ENCODE peak calls at places on chromosomes 11 and 22, in four cellular contexts. O is activated naive CD8-positive, alpha-beta T cell treated with anti-CD3 and anti-CD28 coated beads, Interleukin-2, amount 50 U/mL, for 24 hours; Z is activated CD4-positive, alpha-beta T cell treated with anti-CD3 and anti-CD28 coated beads for 48 hours; Q is cardiac fibroblast. B is an unnamed sample.

GRCh38 chr22:30217698-30218565 is 28.6 kb downstream of the LIF start:
- DNase-seq in O (no peak), Z (no peak), Q (no peak), B (no peak)

GRCh38 chr11:67379061-67380058 is 6.0 kb upstream of the CLCF1 start:
- DNase-seq in O (no peak), Z (no peak), Q (no peak), B (peak; percentile 54)

GRCh38 chr22:49946612-49947295 is 13.8 kb upstream of the PIM3 start:
- DNase-seq in O (no peak), Z (no peak), Q (no peak), B (no peak)

GRCh38 chr11:133830931-133831907 is 14.1 kb downstream of the SPATA19 start:
- DNase-seq in O (no peak), Z (no peak), Q (no peak), B (no peak)

GRCh38 chr11:19241260-19242183 is 777 bp upstream of the E2F8 start:
- DNase-seq in O (peak; percentile 71), Z (peak; percentile 70), Q (peak; percentile 14), B (no peak)

GRCh38 chr11:15565846-15566245 is 451.1 kb downstream of the INSC start:
- DNase-seq in O (no peak), Z (no peak), Q (no peak), B (no peak)

GRCh38 chr22:33969052-33969451 is 48.8 kb upstream of the LARGE1 start:
- DNase-seq in O (no peak), Z (no peak), Q (no peak), B (peak; percentile 36)

GRCh38 chr11:69093106-69093505 is 44.4 kb downstream of the TPCN2 start:
- DNase-seq in O (no peak), Z (no peak), Q (no peak), B (no peak)

GRCh38 chr11:75632962-75633361 is 35.9 kb downstream of the MAP6 start:
- DNase-seq in O (no peak), Z (no peak), Q (no peak), B (no peak)

GRCh38 chr11:10628506-10629236 is 60.2 kb upstream of the LYVE1 start:
- DNase-seq in O (no peak), Z (peak; percentile 23), Q (no peak), B (no peak)

GRCh38 chr11:130798280-130798679 is 118.0 kb downstream of the SNX19 start:
- DNase-seq in O (no peak), Z (no peak), Q (peak; percentile 52), B (no peak)

GRCh38 chr11:100930185-100930778 is 199.3 kb downstream of the PGR start:
- DNase-seq in O (no peak), Z (no peak), Q (peak; percentile 83), B (peak; percentile 68)

GRCh38 chr11:133903875-133904817 is 52.6 kb downstream of the IGSF9B start:
- DNase-seq in O (no peak), Z (no peak), Q (no peak), B (no peak)

GRCh38 chr11:111413849-111414248 is 34.8 kb upstream of the POU2AF1 start:
- DNase-seq in O (peak; percentile 56), Z (peak; percentile 67), Q (no peak), B (no peak)

GRCh38 chr11:47398551-47398950 is 9.8 kb upstream of the SLC39A13 start:
- DNase-seq in O (no peak), Z (no peak), Q (no peak), B (no peak)

GRCh38 chr22:40819741-40820140 is 595 bp upstream of the SLC25A17 start:
- DNase-seq in O (no peak), Z (peak; percentile 6), Q (peak; percentile 36), B (peak; percentile 13)

GRCh38 chr11:65446446-65447277 is 24.1 kb downstream of the NEAT1 start:
- DNase-seq in O (no peak), Z (no peak), Q (peak; percentile 76), B (peak; percentile 17)

GRCh38 chr22:48943567-48944432 is 883.9 kb downstream of the BRD1 start:
- DNase-seq in O (no peak), Z (peak; percentile 7), Q (no peak), B (no peak)